ENCODE peak calls at places on chromosomes 16 and 17, in five cellular contexts. One of them, this sample, is unnamed.

GRCh38 chr16:4506450-4506849 is 30.3 kb downstream of the HMOX2 start:
- DNase-seq in H7: peak
- DNase-seq in hepatic stellate cell: peak
- DNase-seq in skeletal muscle cell: no peak
- DNase-seq in body of pancreas: peak
- DNase-seq in this sample: no peak

GRCh38 chr16:84340305-84341040 is 27.9 kb upstream of the ATP2C2 start:
- DNase-seq in hepatic stellate cell: no peak
- DNase-seq in H7: peak
- DNase-seq in body of pancreas: no peak
- DNase-seq in skeletal muscle cell: no peak
- DNase-seq in this sample: no peak

GRCh38 chr16:27951752-27952151 is 111.8 kb downstream of the GSG1L start:
- DNase-seq in skeletal muscle cell: no peak
- DNase-seq in body of pancreas: no peak
- DNase-seq in hepatic stellate cell: no peak
- DNase-seq in H7: no peak
- DNase-seq in this sample: peak

GRCh38 chr16:24689128-24689527 is 40.3 kb upstream of the TNRC6A start:
- DNase-seq in hepatic stellate cell: peak
- DNase-seq in H7: peak
- DNase-seq in skeletal muscle cell: no peak
- DNase-seq in body of pancreas: no peak
- DNase-seq in this sample: no peak

GRCh38 chr17:44232061-44232460 is 12.6 kb upstream of the UBTF start:
- DNase-seq in hepatic stellate cell: no peak
- DNase-seq in skeletal muscle cell: no peak
- DNase-seq in H7: no peak
- DNase-seq in body of pancreas: no peak
- DNase-seq in this sample: no peak

GRCh38 chr16:31200821-31201510 is 1.6 kb downstream of the PYCARD start:
- DNase-seq in hepatic stellate cell: peak
- DNase-seq in H7: no peak
- DNase-seq in skeletal muscle cell: no peak
- DNase-seq in body of pancreas: no peak
- DNase-seq in this sample: peak

GRCh38 chr16:83733301-83733700 is 74.5 kb upstream of the HSBP1 start:
- DNase-seq in hepatic stellate cell: no peak
- DNase-seq in skeletal muscle cell: no peak
- DNase-seq in H7: no peak
- DNase-seq in body of pancreas: no peak
- DNase-seq in this sample: no peak

GRCh38 chr17:71757156-71757555 is 363.7 kb upstream of the SOX9 start:
- DNase-seq in H7: no peak
- DNase-seq in skeletal muscle cell: no peak
- DNase-seq in body of pancreas: no peak
- DNase-seq in hepatic stellate cell: no peak
- DNase-seq in this sample: no peak

GRCh38 chr17:55451758-55452468 is 30.3 kb upstream of the MMD start:
- DNase-seq in body of pancreas: no peak
- DNase-seq in H7: no peak
- DNase-seq in hepatic stellate cell: no peak
- DNase-seq in skeletal muscle cell: no peak
- DNase-seq in this sample: no peak

GRCh38 chr16:48409839-48410610 is 24.8 kb upstream of the SIAH1 start:
- DNase-seq in H7: no peak
- DNase-seq in skeletal muscle cell: peak
- DNase-seq in hepatic stellate cell: peak
- DNase-seq in body of pancreas: peak
- DNase-seq in this sample: no peak

GRCh38 chr17:78324391-78325075 is 35.3 kb downstream of the SOCS3 start:
- DNase-seq in H7: peak
- DNase-seq in body of pancreas: peak
- DNase-seq in hepatic stellate cell: peak
- DNase-seq in skeletal muscle cell: peak
- DNase-seq in this sample: peak